ENCODE peak calls at places on chromosomes 3 and 15, in four cellular contexts. W is A549, C is K562, A is GM12878. Y is an unnamed sample.

GRCh38 chr15:45458746-45459403 is 63.7 kb downstream of the SLC30A4 start:
- DNase-seq in W (no peak), C (peak; percentile 60), A (peak; percentile 44), Y (peak; percentile 39)

GRCh38 chr15:92930776-92931175 is 30.7 kb downstream of the CHD2 start:
- DNase-seq in W (no peak), C (no peak), A (no peak), Y (no peak)

GRCh38 chr15:64749999-64750657 is 25.3 kb downstream of the RBPMS2 start:
- DNase-seq in W (peak; percentile 38), C (peak; percentile 63), A (no peak), Y (no peak)

GRCh38 chr3:18425641-18426403 is 683 bp upstream of the SATB1 start:
- DNase-seq in W (no peak), C (no peak), A (no peak), Y (no peak)

GRCh38 chr3:58801541-58801940 is 135.0 kb upstream of the FAM3D start:
- DNase-seq in W (no peak), C (no peak), A (no peak), Y (no peak)

GRCh38 chr3:41301548-41301947 is 102.2 kb downstream of the CTNNB1 start:
- DNase-seq in W (no peak), C (no peak), A (no peak), Y (no peak)

GRCh38 chr3:147120029-147120428 is 286.3 kb downstream of the ZIC4 start:
- DNase-seq in W (no peak), C (no peak), A (no peak), Y (peak; percentile 16)

GRCh38 chr3:49666592-49666991 is 7.6 kb upstream of the APEH start:
- DNase-seq in W (no peak), C (no peak), A (no peak), Y (peak; percentile 81)

GRCh38 chr3:66778749-66779148 is 219.4 kb upstream of the KBTBD8 start:
- DNase-seq in W (no peak), C (no peak), A (no peak), Y (no peak)

GRCh38 chr3:169964176-169964575 is 2.4 kb upstream of the SEC62 start:
- DNase-seq in W (no peak), C (no peak), A (no peak), Y (no peak)

GRCh38 chr3:171459942-171460225 is 321 bp downstream of the TNIK start:
- DNase-seq in W (no peak), C (no peak), A (no peak), Y (no peak)

GRCh38 chr3:161274691-161275298 is 53.7 kb downstream of the NMD3 start:
- DNase-seq in W (no peak), C (peak; percentile 45), A (no peak), Y (peak; percentile 51)

GRCh38 chr3:69051796-69052566 is at the start of gene TMF1:
- DNase-seq in W (peak; percentile 84), C (peak; percentile 91), A (peak; percentile 97), Y (peak; percentile 98)

GRCh38 chr3:169863458-169863899 is 6.3 kb downstream of the LRRC31 start:
- DNase-seq in W (peak; percentile 55), C (peak; percentile 64), A (peak; percentile 61), Y (peak; percentile 55)

GRCh38 chr3:65734792-65735191 is 303.9 kb downstream of the MAGI1 start:
- DNase-seq in W (no peak), C (no peak), A (no peak), Y (no peak)

GRCh38 chr3:65732060-65732933 is 306.4 kb downstream of the MAGI1 start:
- DNase-seq in W (peak; percentile 33), C (peak; percentile 49), A (peak; percentile 3), Y (peak; percentile 54)

GRCh38 chr3:65734382-65734781 is 304.3 kb downstream of the MAGI1 start:
- DNase-seq in W (no peak), C (no peak), A (no peak), Y (no peak)

GRCh38 chr3:65730449-65730848 is 308.3 kb downstream of the MAGI1 start:
- DNase-seq in W (no peak), C (no peak), A (no peak), Y (no peak)

GRCh38 chr3:65733459-65733858 is 305.3 kb downstream of the MAGI1 start:
- DNase-seq in W (no peak), C (no peak), A (no peak), Y (no peak)
- TF ChIP-seq CHD4 in W (no peak), C (no peak), A (no peak), Y (no peak)

GRCh38 chr3:195441051-195441450 is 1.8 kb downstream of the ACAP2 start:
- DNase-seq in W (no peak), C (no peak), A (no peak), Y (no peak)

GRCh38 chr3:195441971-195442572 is 748 bp downstream of the ACAP2 start:
- DNase-seq in W (peak; percentile 14), C (peak; percentile 62), A (no peak), Y (no peak)

GRCh38 chr3:195440379-195440778 is 2.4 kb downstream of the ACAP2 start:
- DNase-seq in W (no peak), C (no peak), A (no peak), Y (no peak)

GRCh38 chr3:195442573-195443390 is at the start of gene ACAP2:
- DNase-seq in W (peak; percentile 98), C (peak; percentile 100), A (peak; percentile 93), Y (peak; percentile 96)

DNA sequence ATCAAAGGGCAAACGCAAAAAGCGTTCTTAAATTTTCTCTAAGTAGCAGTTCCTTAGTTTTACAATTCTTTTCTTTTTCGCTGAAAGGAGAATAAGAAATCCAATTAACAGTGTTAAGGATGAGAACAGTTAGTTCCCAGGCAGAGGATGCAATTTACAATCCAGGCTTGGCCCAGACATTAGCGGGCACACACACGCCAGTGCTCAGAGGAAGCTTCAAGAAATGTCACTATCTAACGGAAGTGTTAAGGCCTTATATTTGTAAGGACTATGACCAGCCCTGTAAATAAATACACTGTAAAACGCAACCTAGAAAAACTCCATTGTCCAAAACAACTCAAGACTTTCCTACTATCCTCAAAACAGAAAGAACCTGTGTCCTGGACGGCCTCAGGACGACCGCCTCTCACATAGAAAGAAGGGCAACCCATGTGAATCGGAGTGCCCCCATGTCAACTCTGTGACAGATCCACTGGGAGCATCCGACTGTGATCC is 1.3 kb downstream of the ACAP2 start:
- DNase-seq in W (peak; percentile 58), C (no peak), A (no peak), Y (peak; percentile 35)
- TF ChIP-seq CHD4 in W (no peak), C (no peak), A (no peak), Y (no peak)

GRCh38 chr15:95425859-95426258 is 904.6 kb upstream of the NR2F2 start:
- DNase-seq in W (no peak), C (no peak), A (no peak), Y (no peak)
- TF ChIP-seq CHD4 in W (no peak), C (no peak), A (no peak), Y (no peak)

GRCh38 chr15:99057697-99058420 is 47.0 kb upstream of the SYNM start:
- DNase-seq in W (no peak), C (no peak), A (peak; percentile 45), Y (no peak)
- TF ChIP-seq CHD4 in W (no peak), C (no peak), A (no peak), Y (no peak)

DNA sequence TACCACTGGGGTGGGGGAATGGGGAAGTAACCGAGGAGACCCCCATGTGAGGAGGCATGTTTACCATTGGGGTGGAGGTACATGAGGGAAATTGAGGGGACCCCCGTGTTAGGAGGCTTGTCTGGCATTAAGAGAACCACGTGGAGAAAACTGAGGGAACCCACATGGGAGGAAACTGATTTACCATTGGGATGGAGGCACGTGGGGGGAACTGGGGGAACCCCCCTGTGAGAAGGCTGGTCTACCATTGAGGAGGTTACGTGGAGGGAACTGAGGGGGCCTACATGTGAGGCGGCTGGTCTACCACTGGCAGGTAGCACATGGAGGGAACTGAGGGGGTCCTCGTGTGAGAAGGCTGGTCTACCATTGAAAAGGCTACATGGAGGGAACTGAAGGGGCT is 159.4 kb downstream of the FBLN2 start:
- DNase-seq in W (no peak), C (no peak), A (no peak), Y (no peak)
- TF ChIP-seq CHD4 in W (no peak), C (no peak), A (no peak), Y (no peak)

GRCh38 chr15:61049934-61050333 is 179.2 kb downstream of the RORA start:
- DNase-seq in W (no peak), C (no peak), A (peak; percentile 17), Y (peak; percentile 24)

GRCh38 chr15:61050844-61051569 is 178.1 kb downstream of the RORA start:
- DNase-seq in W (no peak), C (no peak), A (no peak), Y (no peak)

GRCh38 chr15:61049003-61049402 is 180.1 kb downstream of the RORA start:
- DNase-seq in W (no peak), C (no peak), A (no peak), Y (no peak)

GRCh38 chr15:61053401-61053800 is 175.7 kb downstream of the RORA start:
- DNase-seq in W (no peak), C (no peak), A (no peak), Y (no peak)

DNA sequence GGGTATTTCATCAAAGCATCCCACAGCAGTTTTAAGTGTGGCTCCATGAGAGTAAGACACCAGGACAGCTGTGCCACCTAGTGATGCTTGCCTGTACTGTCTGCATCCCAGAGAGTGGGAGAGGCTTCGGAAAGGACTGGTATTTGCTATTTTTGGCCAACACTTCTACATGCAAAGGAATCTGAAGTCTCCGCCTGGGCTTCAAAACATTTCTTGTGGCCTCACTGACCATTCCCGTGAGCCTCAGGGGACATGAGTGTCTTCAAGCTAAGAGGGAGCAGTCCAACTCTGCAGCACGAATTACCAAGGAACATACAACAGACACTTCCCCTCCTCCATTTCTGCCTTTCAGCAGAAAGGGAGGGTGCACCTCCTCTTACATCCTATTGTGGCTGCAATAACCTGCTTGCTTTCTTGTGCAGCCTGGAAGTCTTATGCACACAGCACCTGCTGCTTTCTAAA is 177.5 kb downstream of the RORA start:
- DNase-seq in W (peak; percentile 15), C (no peak), A (no peak), Y (peak; percentile 24)
- TF ChIP-seq CHD4 in W (no peak), C (no peak), A (no peak), Y (no peak)

DNA sequence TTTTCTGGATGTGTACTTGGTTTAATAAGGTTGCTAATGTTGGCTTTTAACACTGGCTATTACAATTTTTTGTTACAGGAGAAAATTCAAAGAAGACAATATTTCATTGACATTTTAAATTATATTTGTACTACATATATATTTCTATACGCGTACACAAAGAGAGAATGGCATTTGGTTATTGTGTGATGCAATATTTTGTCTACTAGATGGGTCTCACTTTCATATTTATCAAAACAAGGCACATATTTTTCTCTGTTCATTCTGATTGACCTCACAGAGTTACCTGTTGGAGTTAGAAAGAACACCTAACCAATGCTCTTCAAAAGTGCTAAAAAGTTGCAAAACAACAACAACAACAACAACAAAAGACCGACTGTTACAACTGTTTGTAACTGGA is 50.2 kb upstream of the VGLL3 start:
- DNase-seq in W (no peak), C (no peak), A (no peak), Y (no peak)
- TF ChIP-seq CHD4 in W (no peak), C (no peak), A (no peak), Y (no peak)

GRCh38 chr3:173217127-173217526 is 76.1 kb upstream of the SPATA16 start:
- DNase-seq in W (no peak), C (no peak), A (no peak), Y (no peak)

GRCh38 chr3:173216063-173216462 is 75.0 kb upstream of the SPATA16 start:
- DNase-seq in W (no peak), C (no peak), A (no peak), Y (no peak)

GRCh38 chr3:173225351-173225750 is 84.3 kb upstream of the SPATA16 start:
- DNase-seq in W (no peak), C (no peak), A (no peak), Y (no peak)

GRCh38 chr3:173221010-173221409 is 80.0 kb upstream of the SPATA16 start:
- DNase-seq in W (peak; percentile 4), C (no peak), A (no peak), Y (peak; percentile 5)
- TF ChIP-seq CHD4 in W (no peak), C (no peak), A (no peak), Y (no peak)